ENCODE peak calls at places on chromosomes 2 and 18, in five cellular contexts. G is stomach, W is fibroblast of pulmonary artery, M is colonic mucosa, H is heart left ventricle. E is an unnamed sample.

GRCh38 chr2:237885171-237885930 is 25.9 kb downstream of the RAMP1 start:
- DNase-seq in H (no peak), G (no peak), W (no peak), M (no peak), E (no peak)

GRCh38 chr2:173680574-173680973 is 284.6 kb downstream of the SP3 start:
- DNase-seq in M (no peak), W (no peak), H (no peak), G (no peak), E (no peak)

GRCh38 chr2:215712219-215712849 is 276.5 kb upstream of the FN1 start:
- DNase-seq in G (no peak), H (no peak), M (no peak), W (no peak), E (no peak)

GRCh38 chr2:30681022-30681421 is 126.2 kb downstream of the CAPN13 start:
- DNase-seq in M (no peak), H (no peak), W (no peak), G (no peak), E (no peak)

GRCh38 chr2:199738723-199739412 is 112.1 kb downstream of the FTCDNL1 start:
- DNase-seq in G (no peak), W (peak), H (no peak), M (no peak), E (no peak)

GRCh38 chr18:22912835-22913234 is 20.3 kb upstream of the RBBP8 start:
- DNase-seq in W (peak), G (no peak), H (no peak), M (no peak), E (no peak)

GRCh38 chr2:117902933-117903332 is 88.4 kb downstream of the DDX18 start:
- DNase-seq in W (no peak), G (no peak), M (no peak), H (no peak), E (no peak)

GRCh38 chr2:177593448-177593847 is 200.9 kb downstream of the AGPS start:
- DNase-seq in M (no peak), W (no peak), G (no peak), H (no peak), E (no peak)

GRCh38 chr18:63850010-63850409 is 37.5 kb upstream of the SERPINB2 start:
- DNase-seq in W (peak), G (no peak), M (no peak), H (no peak), E (peak)

GRCh38 chr2:237473474-237474453 is 13.3 kb upstream of the MLPH start:
- DNase-seq in W (no peak), M (no peak), H (no peak), G (no peak), E (no peak)

GRCh38 chr18:67783215-67783946 is 266.9 kb upstream of the DSEL start:
- DNase-seq in M (no peak), W (peak), H (no peak), G (no peak), E (no peak)

GRCh38 chr2:239355139-239355538 is 45.7 kb downstream of the HDAC4 start:
- DNase-seq in W (peak), H (no peak), M (no peak), G (no peak), E (no peak)

GRCh38 chr18:59265246-59266018 is 7.8 kb downstream of the RAX start:
- DNase-seq in G (no peak), M (no peak), W (no peak), H (no peak), E (peak)

GRCh38 chr2:150644298-150645067 is 157.0 kb upstream of the RND3 start:
- DNase-seq in G (no peak), W (peak), M (no peak), H (peak), E (no peak)

GRCh38 chr2:62370304-62371250 is 135.4 kb downstream of the TMEM17 start:
- DNase-seq in M (no peak), H (no peak), W (no peak), G (no peak), E (no peak)

GRCh38 chr2:150882751-150883520 is 378.7 kb downstream of the RBM43 start:
- DNase-seq in W (no peak), H (no peak), G (no peak), M (no peak), E (no peak)

GRCh38 chr2:66694087-66694858 is 259.3 kb downstream of the MEIS1 start:
- DNase-seq in G (no peak), M (no peak), W (no peak), H (no peak), E (no peak)

GRCh38 chr2:184316911-184317310 is 281.4 kb upstream of the ZNF804A start:
- DNase-seq in M (no peak), H (no peak), G (no peak), W (no peak), E (no peak)

GRCh38 chr2:101508636-101509035 is 33.7 kb upstream of the RFX8 start:
- DNase-seq in M (no peak), H (no peak), G (no peak), W (no peak), E (no peak)

GRCh38 chr2:227378371-227378782 is 729 bp downstream of the TM4SF20 start:
- DNase-seq in M (no peak), G (no peak), H (no peak), W (no peak), E (no peak)

GRCh38 chr18:24254071-24254470 is 115.2 kb downstream of the CABYR start:
- DNase-seq in M (no peak), G (no peak), W (no peak), H (no peak), E (no peak)

GRCh38 chr2:86251840-86252266 is 52.6 kb downstream of the MRPL35 start:
- DNase-seq in H (no peak), W (peak), M (no peak), G (peak), E (peak)

GRCh38 chr18:7370375-7370774 is 139.5 kb downstream of the LRRC30 start:
- DNase-seq in M (no peak), W (no peak), H (peak), G (no peak), E (peak)

GRCh38 chr18:45569566-45569965 is 45.7 kb upstream of the SLC14A2 start:
- DNase-seq in M (no peak), G (no peak), H (no peak), W (no peak), E (peak)

GRCh38 chr2:30622452-30622851 is 175.4 kb downstream of the LCLAT1 start:
- DNase-seq in W (no peak), H (no peak), G (no peak), M (no peak), E (no peak)

GRCh38 chr18:10122116-10122515 is 208.3 kb downstream of the VAPA start:
- DNase-seq in W (peak), H (no peak), M (no peak), G (no peak), E (no peak)

GRCh38 chr2:178761759-178762371 is 45.4 kb downstream of the TTN start:
- DNase-seq in W (peak), G (no peak), M (peak), H (no peak), E (no peak)

GRCh38 chr2:43880471-43880870 is 41.7 kb downstream of the ABCG8 start:
- DNase-seq in W (no peak), G (no peak), H (no peak), M (no peak), E (no peak)

GRCh38 chr18:58045265-58046086 is 1.4 kb downstream of the NEDD4L start:
- DNase-seq in W (peak), M (peak), G (peak), H (peak), E (peak)

GRCh38 chr2:164757934-164758695 is 83.5 kb downstream of the COBLL1 start:
- DNase-seq in G (no peak), H (no peak), W (peak), M (no peak), E (no peak)

GRCh38 chr2:160751021-160751420 is 257.4 kb upstream of the RBMS1 start:
- DNase-seq in M (no peak), G (no peak), H (no peak), W (no peak), E (no peak)

GRCh38 chr2:11764359-11764758 is 17.9 kb downstream of the LPIN1 start:
- DNase-seq in H (peak), G (peak), M (peak), W (no peak), E (no peak)

GRCh38 chr2:157492189-157492773 is 48.4 kb upstream of the CYTIP start:
- DNase-seq in M (peak), G (peak), H (peak), W (peak), E (peak)

GRCh38 chr2:187542123-187542522 is 12.1 kb downstream of the TFPI start:
- DNase-seq in H (no peak), M (no peak), G (no peak), W (no peak), E (no peak)

GRCh38 chr2:84741182-84741822 is 139.6 kb downstream of the TRABD2A start:
- DNase-seq in G (peak), W (peak), H (no peak), M (no peak), E (no peak)
- TF ChIP-seq CTCF in G (no peak), W (peak), H (no peak), M (no peak), E (no peak)

DNA sequence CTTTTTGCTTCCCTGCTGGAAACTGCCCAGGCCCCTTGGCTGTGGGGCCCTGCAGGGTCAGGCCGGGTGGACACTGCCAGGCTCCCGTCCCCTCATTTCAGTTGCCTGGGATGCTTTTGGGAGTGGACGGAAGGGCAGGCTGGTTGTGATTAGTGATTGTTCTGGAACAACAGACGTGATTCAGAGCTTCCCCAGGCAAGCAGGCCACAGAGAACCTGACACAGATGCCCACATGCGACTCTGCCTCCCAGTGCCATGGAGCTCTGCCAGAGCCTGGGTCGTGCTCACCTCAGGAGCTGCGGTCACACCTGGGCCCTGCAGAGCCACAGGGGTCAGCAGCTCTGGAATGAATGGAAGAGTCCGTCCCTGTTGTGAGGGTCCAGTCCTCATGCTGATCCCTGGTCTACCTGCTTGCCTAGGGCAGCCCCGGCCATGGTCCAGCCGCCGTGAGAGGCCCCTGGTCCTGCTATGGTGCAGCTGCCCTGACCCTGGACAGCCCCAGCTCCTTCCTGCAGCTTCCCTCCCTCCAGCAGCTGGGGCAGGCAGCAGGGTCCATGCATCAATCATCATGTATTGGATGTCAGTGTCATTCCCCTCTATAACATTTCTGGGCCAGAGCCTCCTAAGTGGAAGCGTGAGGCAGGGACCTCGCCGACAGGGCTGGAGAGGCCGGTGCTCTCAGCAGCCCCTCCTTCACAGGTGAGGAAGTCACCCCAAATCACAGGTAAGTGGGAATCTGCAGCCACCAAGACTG is 518.6 kb upstream of the MYT1L start:
- DNase-seq in G (no peak), H (no peak), M (no peak), W (no peak), E (no peak)
- TF ChIP-seq CTCF in G (no peak), H (no peak), M (no peak), W (no peak), E (no peak)

DNA sequence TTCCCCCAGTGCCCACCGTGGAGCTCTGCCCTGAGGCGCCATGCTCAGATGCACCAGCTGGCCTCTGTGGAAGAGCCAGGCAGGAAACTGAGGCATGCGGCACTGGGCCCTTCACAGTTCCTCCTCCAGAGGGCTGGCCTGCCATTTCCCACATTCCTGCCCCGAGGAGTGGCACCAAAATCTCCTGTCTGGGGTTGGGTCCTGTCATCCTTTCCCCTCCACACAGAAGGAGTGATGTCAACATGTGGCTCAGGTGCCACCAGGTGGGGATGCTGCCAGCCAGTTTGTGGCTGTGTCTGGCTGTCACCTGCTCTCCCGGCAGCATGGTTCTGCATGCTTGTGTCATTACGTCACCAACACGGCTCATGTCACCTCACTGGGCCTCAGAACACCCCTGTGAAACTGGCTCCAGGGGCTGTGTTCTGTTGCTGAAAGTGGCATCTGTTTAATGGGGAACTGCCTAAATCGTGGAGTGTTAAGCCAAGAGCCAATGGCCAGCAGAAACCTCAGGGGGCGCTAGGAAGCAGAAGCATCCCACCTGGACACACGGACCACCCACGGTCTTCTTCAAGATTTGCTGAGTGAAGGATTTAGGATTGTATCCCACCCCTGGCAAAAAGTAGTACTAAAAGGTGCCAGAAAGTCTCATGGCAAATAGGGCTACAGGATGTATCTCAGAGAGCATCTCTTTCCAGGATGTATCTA is 51.3 kb downstream of the ZAP70 start:
- DNase-seq in H (no peak), M (no peak), G (no peak), W (no peak), E (no peak)
- TF ChIP-seq CTCF in H (no peak), M (no peak), G (no peak), W (no peak), E (no peak)

GRCh38 chr2:98577313-98577712 is 31.0 kb downstream of the COA5 start:
- DNase-seq in W (no peak), M (peak), H (no peak), G (no peak), E (no peak)
- TF ChIP-seq CTCF in W (peak), M (no peak), H (peak), G (no peak), E (no peak)

GRCh38 chr2:74575320-74575719 is 20.8 kb downstream of the DOK1 start:
- DNase-seq in G (no peak), W (no peak), M (no peak), H (no peak), E (no peak)

GRCh38 chr2:74571058-74571457 is 16.5 kb downstream of the DOK1 start:
- DNase-seq in G (no peak), W (no peak), H (no peak), M (no peak), E (no peak)

GRCh38 chr2:74573747-74574562 is 19.4 kb downstream of the DOK1 start:
- DNase-seq in M (no peak), H (no peak), G (no peak), W (peak), E (no peak)

GRCh38 chr2:74569686-74570085 is 15.2 kb downstream of the DOK1 start:
- DNase-seq in G (no peak), M (no peak), W (no peak), H (no peak), E (no peak)

DNA sequence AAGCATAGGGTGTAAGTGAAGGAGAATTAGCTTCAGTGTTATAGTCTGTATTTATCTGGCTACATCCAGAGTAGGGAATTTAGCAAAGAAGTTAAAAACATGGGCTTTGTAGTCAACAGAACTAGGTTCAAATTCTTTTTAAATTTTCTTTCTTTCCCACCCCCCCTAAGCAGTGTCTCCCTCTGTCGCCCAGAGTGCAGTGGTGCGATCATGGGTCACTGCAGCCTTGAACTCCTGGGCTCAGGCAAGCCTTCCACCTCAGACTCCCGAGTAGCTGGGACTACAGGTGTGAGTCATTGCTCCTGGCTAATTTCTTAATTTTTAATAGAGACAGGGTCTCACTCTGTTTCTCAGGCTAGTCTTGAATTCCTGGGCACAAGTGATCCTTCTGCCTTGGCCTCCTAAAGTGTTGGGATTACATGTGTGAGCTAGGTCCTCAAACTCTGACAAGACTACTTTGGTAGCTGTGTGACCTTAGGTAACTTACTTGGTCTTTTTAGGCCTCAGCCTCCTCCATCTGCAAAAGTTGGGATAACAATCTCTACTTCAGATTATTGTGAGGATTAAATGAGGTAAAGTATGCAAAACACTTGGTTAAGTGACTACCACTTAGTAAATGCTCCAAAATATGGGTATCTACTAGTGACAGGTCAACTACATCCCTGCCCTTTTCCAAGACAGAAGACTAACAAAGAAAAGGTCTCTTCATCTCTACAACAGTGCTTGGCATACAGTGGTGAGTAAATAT is 17.8 kb downstream of the DOK1 start:
- DNase-seq in M (no peak), G (no peak), H (no peak), W (no peak), E (no peak)
- TF ChIP-seq CTCF in M (no peak), G (no peak), H (no peak), W (no peak), E (no peak)

GRCh38 chr2:180562378-180562777 is 418.0 kb upstream of the UBE2E3 start:
- DNase-seq in M (peak), G (no peak), H (no peak), W (peak), E (no peak)
- TF ChIP-seq CTCF in M (no peak), G (no peak), H (no peak), W (no peak), E (no peak)

DNA sequence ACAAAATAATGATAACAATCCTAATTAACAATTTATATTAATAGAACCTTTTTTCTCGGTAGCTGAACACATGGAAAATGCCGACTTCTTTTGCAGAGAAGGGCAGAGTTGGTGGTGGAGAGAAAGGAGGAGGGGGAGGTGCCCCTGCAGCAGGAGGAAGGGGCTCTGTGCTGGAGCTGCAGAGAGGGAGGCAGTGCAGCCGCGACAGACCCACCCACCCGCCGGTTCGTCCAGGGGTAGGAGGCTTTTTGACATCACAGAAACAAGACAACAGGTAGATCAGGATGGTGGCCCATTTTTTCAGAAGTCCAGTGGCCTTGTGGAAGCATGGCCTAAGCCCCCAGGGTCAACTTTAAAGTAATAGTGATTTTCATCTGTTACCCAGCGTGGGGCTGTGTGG is 321.1 kb upstream of the SALL3 start:
- DNase-seq in G (no peak), M (no peak), H (no peak), W (no peak), E (no peak)
- TF ChIP-seq CTCF in G (no peak), M (no peak), H (no peak), W (no peak), E (no peak)

GRCh38 chr2:113227290-113227689 is 51.4 kb downstream of the PAX8 start:
- DNase-seq in G (no peak), H (no peak), W (no peak), M (no peak), E (no peak)
- TF ChIP-seq CTCF in G (no peak), H (no peak), W (no peak), M (no peak), E (no peak)

DNA sequence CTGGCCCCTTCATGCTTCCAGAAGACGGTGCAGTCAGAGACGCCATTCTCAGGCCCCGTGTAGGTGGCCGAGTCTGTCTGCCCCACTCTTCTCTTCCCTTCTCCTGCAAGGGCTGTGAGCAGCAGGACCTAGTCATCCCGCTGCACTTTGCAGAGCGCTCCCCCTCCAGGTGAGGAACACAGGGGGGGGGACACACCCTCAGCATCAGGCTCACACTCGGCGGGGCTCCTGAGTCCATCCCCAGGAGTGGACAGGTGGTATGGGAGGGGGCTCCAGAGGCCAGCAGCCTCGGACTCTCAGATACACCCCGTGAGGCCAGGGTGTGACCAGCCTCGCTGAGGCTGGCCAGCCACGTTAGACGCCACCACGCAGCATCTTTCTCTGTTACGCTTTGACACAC is 460.5 kb upstream of the MYT1L start:
- DNase-seq in G (no peak), W (no peak), H (no peak), M (no peak), E (no peak)
- TF ChIP-seq CTCF in G (no peak), W (no peak), H (no peak), M (no peak), E (no peak)

E was measured in testis.